ENCODE peak calls at places on chromosomes 13 and 19, in nine cellular contexts. W, Q, J, M, O, V, U, D and B are unnamed samples.

GRCh38 chr13:42706286-42706685 is 75.1 kb upstream of the FAM216B start:
- DNase-seq in W (no peak), Q (no peak), J (no peak), M (no peak), O (no peak), V (no peak), U (no peak), D (no peak), B (no peak)

GRCh38 chr19:3987619-3988371 is 2.5 kb upstream of the EEF2 start:
- DNase-seq in W (peak), Q (peak), J (peak), M (peak), O (peak), V (peak), U (peak), D (peak), B (no peak)

GRCh38 chr19:4443966-4444764 is 13.4 kb downstream of the UBXN6 start:
- DNase-seq in W (no peak), Q (no peak), J (no peak), M (no peak), O (no peak), V (no peak), U (no peak), D (no peak), B (no peak)

GRCh38 chr13:30504081-30504480 is 38.3 kb upstream of the HMGB1 start:
- DNase-seq in W (peak), Q (peak), J (peak), M (no peak), O (no peak), V (peak), U (no peak), D (no peak), B (no peak)

GRCh38 chr19:18412610-18413239 is 6.5 kb upstream of the SSBP4 start:
- DNase-seq in W (no peak), Q (no peak), J (no peak), M (no peak), O (no peak), V (no peak), U (no peak), D (no peak), B (no peak)

GRCh38 chr19:36719687-36720556 is 32.5 kb downstream of the ZNF567 start:
- DNase-seq in W (peak), Q (no peak), J (peak), M (no peak), O (no peak), V (no peak), U (no peak), D (no peak), B (no peak)

GRCh38 chr13:84933797-84934196 is 865.4 kb downstream of the SLITRK6 start:
- DNase-seq in W (no peak), Q (no peak), J (peak), M (no peak), O (no peak), V (no peak), U (no peak), D (no peak), B (no peak)

GRCh38 chr19:18571564-18572344 is at the start of gene UBA52:
- DNase-seq in W (peak), Q (peak), J (peak), M (peak), O (peak), V (peak), U (peak), D (peak), B (no peak)

GRCh38 chr13:36069881-36070366 is 61.3 kb downstream of the DCLK1 start:
- DNase-seq in W (no peak), Q (peak), J (no peak), M (no peak), O (no peak), V (no peak), U (no peak), D (no peak), B (no peak)

GRCh38 chr13:104140557-104140956 is 1074.3 kb upstream of the SLC10A2 start:
- DNase-seq in W (peak), Q (no peak), J (peak), M (no peak), O (no peak), V (no peak), U (no peak), D (no peak), B (no peak)

GRCh38 chr19:55536951-55537740 is at the start of gene SBK2:
- DNase-seq in W (no peak), Q (no peak), J (no peak), M (peak), O (no peak), V (no peak), U (no peak), D (peak), B (no peak)

GRCh38 chr13:106001443-106001842 is 534.0 kb downstream of the EFNB2 start:
- DNase-seq in W (no peak), Q (no peak), J (no peak), M (no peak), O (no peak), V (no peak), U (no peak), D (no peak), B (no peak)

GRCh38 chr13:36875431-36875830 is 44.6 kb downstream of the SMAD9 start:
- DNase-seq in W (no peak), Q (no peak), J (no peak), M (no peak), O (no peak), V (no peak), U (no peak), D (no peak), B (no peak)

GRCh38 chr19:32651729-32652140 is 23.2 kb downstream of the ANKRD27 start:
- DNase-seq in W (peak), Q (no peak), J (peak), M (peak), O (no peak), V (no peak), U (no peak), D (peak), B (no peak)

GRCh38 chr13:98467263-98467985 is 109.5 kb downstream of the STK24 start:
- DNase-seq in W (no peak), Q (no peak), J (no peak), M (no peak), O (no peak), V (no peak), U (peak), D (no peak), B (no peak)

GRCh38 chr13:62931901-62932883 is 1516.5 kb upstream of the PCDH20 start:
- DNase-seq in W (peak), Q (peak), J (peak), M (no peak), O (peak), V (no peak), U (no peak), D (no peak), B (no peak)

GRCh38 chr13:89034015-89034414 is 1362.8 kb downstream of the SLITRK5 start:
- DNase-seq in W (no peak), Q (no peak), J (no peak), M (no peak), O (no peak), V (no peak), U (no peak), D (no peak), B (no peak)

GRCh38 chr19:55486043-55486970 is 1.3 kb downstream of the NAT14 start:
- DNase-seq in W (no peak), Q (peak), J (no peak), M (no peak), O (no peak), V (no peak), U (peak), D (no peak), B (no peak)

GRCh38 chr19:17560205-17560595 is 4.8 kb downstream of the COLGALT1 start:
- DNase-seq in W (peak), Q (peak), J (peak), M (no peak), O (peak), V (no peak), U (no peak), D (no peak), B (no peak)

GRCh38 chr13:23180711-23181110 is at the start of gene SGCG:
- DNase-seq in W (no peak), Q (peak), J (no peak), M (no peak), O (no peak), V (no peak), U (no peak), D (no peak), B (no peak)

DNA sequence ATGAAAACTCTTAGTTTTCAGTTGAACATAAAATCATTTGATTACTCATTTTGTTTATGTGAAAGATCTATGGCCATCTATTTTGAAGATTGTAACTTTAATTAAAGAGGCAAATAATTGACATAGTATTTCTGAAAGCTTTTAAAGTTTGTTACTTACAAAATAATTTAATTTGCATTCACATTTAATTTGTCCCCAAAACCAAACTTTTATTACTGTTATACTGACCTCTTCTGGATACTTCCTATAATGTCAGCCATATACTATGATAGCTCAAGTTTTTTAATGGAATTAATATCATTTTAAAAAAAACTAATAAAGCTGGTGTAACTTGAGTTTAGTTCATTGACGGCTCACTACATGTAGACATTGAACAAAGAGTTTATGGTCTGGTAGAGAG is 4.9 kb upstream of the SGCG start:
- DNase-seq in W (no peak), Q (no peak), J (peak), M (no peak), O (no peak), V (no peak), U (no peak), D (no peak), B (no peak)
- TF ChIP-seq CTCF in W (no peak), Q (peak), J (peak), M (peak), O (peak), V (peak), U (no peak), D (peak), B (no peak)

GRCh38 chr13:110562696-110563462 is 1.4 kb upstream of the RAB20 start:
- DNase-seq in W (no peak), Q (no peak), J (no peak), M (no peak), O (no peak), V (no peak), U (no peak), D (no peak), B (no peak)

GRCh38 chr13:110565296-110565695 is 3.8 kb upstream of the RAB20 start:
- DNase-seq in W (no peak), Q (no peak), J (peak), M (no peak), O (no peak), V (no peak), U (no peak), D (no peak), B (no peak)

GRCh38 chr13:110564472-110564985 is 3.0 kb upstream of the RAB20 start:
- DNase-seq in W (no peak), Q (no peak), J (no peak), M (no peak), O (no peak), V (no peak), U (no peak), D (no peak), B (no peak)

GRCh38 chr13:110561335-110562033 is at the start of gene RAB20:
- DNase-seq in W (peak), Q (peak), J (peak), M (peak), O (peak), V (peak), U (peak), D (peak), B (no peak)

GRCh38 chr13:110563463-110563774 is 1.9 kb upstream of the RAB20 start:
- DNase-seq in W (no peak), Q (no peak), J (no peak), M (no peak), O (no peak), V (no peak), U (no peak), D (no peak), B (no peak)
- TF ChIP-seq CTCF in W (no peak), Q (no peak), J (no peak), M (no peak), O (no peak), V (no peak), U (no peak), D (no peak), B (no peak)

DNA sequence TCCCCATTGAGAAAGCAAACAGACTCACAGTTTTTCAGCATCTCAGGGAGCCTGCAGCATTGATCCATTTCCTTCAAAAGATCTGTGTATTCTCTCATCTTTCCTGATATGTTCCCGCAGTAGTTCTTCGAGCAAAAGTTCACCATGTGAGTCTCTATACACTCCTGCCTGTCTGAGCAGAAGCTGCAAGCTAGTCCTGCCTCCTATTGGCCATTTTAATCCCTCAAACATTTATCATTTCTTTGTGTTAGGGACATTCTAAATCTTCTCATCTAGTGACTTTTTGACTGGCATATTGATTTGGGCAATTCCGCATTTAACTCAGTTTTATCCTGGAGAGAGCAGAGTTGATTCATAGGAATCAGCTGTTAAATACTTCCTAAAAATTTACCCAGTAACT is 660.4 kb upstream of the KLF12 start:
- DNase-seq in W (no peak), Q (peak), J (peak), M (no peak), O (no peak), V (no peak), U (no peak), D (no peak), B (no peak)
- TF ChIP-seq CTCF in W (no peak), Q (no peak), J (peak), M (peak), O (peak), V (no peak), U (no peak), D (no peak), B (no peak)

GRCh38 chr19:12156254-12157058 is at the start of gene ZNF625:
- DNase-seq in W (peak), Q (peak), J (peak), M (peak), O (peak), V (peak), U (peak), D (peak), B (no peak)
- TF ChIP-seq CTCF in W (no peak), Q (no peak), J (no peak), M (no peak), O (no peak), V (no peak), U (no peak), D (no peak), B (no peak)

DNA sequence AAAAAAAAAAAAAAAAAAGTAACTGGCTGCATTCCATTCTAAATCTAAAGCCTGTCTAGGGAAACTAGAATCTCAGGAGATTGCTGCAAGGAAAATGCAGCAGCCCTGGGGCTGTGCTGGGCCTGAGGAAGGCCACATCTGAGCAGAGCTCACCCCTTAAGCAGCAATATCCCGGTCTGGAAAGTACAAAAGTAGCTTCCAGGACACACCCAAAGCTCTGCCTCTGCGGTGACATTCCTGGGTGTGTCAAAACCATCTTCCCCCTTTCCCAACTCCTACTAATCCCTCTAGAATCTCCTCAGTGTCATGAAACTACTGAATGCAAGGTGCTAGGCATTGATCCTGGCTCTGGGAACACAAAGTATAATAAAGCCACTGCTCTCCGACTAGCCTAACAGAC is 5.0 kb downstream of the PBX4 start:
- DNase-seq in W (peak), Q (peak), J (no peak), M (no peak), O (no peak), V (no peak), U (no peak), D (no peak), B (no peak)
- TF ChIP-seq CTCF in W (no peak), Q (no peak), J (no peak), M (no peak), O (no peak), V (no peak), U (no peak), D (no peak), B (no peak)

GRCh38 chr19:54477650-54478049 is 4.6 kb upstream of the CDC42EP5 start:
- DNase-seq in W (no peak), Q (no peak), J (peak), M (no peak), O (no peak), V (no peak), U (no peak), D (no peak), B (no peak)
- TF ChIP-seq CTCF in W (no peak), Q (peak), J (peak), M (peak), O (peak), V (no peak), U (no peak), D (no peak), B (no peak)

GRCh38 chr13:60226507-60226906 is 62.8 kb upstream of the DIAPH3 start:
- DNase-seq in W (peak), Q (peak), J (peak), M (peak), O (peak), V (no peak), U (no peak), D (peak), B (no peak)
- TF ChIP-seq CTCF in W (peak), Q (peak), J (peak), M (peak), O (peak), V (peak), U (no peak), D (no peak), B (no peak)